ENCODE peak calls at places on chromosome 18, in four cellular contexts. B is K562, X is PC-3, I is OCI-LY7. O is an unnamed sample. For H3K79me2 and H3K4me1, the result is how much of the 10 kb centered on the place peaks cover.

GRCh38 chr18:596288-596881 is 403 bp upstream of the CLUL1 start:
- DNase-seq in I (peak), X (peak), B (peak), O (peak)

GRCh38 chr18:14936313-14936712 is 188.3 kb downstream of the ANKRD30B start:
- DNase-seq in X (no peak), I (no peak), B (no peak), O (no peak)

GRCh38 chr18:36993068-36993467 is 164.1 kb downstream of the KIAA1328 start:
- DNase-seq in X (peak), I (no peak), B (no peak), O (no peak)

GRCh38 chr18:47987456-47987735 is 56.9 kb upstream of the SMAD2 start:
- DNase-seq in X (no peak), I (no peak), B (no peak), O (no peak)

GRCh38 chr18:78716022-78716421 is 263.6 kb upstream of the SALL3 start:
- DNase-seq in X (no peak), B (no peak), I (no peak), O (no peak)

GRCh38 chr18:8052237-8052701 is 485.2 kb downstream of the PTPRM start:
- DNase-seq in B (no peak), X (peak), I (no peak), O (no peak)

GRCh38 chr18:37871583-37871982 is 306.0 kb upstream of the CELF4 start:
- DNase-seq in B (no peak), X (no peak), I (no peak), O (no peak)

GRCh38 chr18:22975508-22975907 is 42.4 kb downstream of the RBBP8 start:
- DNase-seq in I (no peak), B (no peak), X (no peak), O (no peak)

GRCh38 chr18:54033087-54033486 is 191.4 kb downstream of the MBD2 start:
- DNase-seq in X (no peak), B (no peak), I (no peak), O (no peak)

GRCh38 chr18:8659609-8660242 is 45.6 kb upstream of the MTCL1 start:
- DNase-seq in X (no peak), I (no peak), B (peak), O (no peak)

GRCh38 chr18:72566327-72566726 is 22.2 kb upstream of the CBLN2 start:
- DNase-seq in I (no peak), B (no peak), X (no peak), O (no peak)

GRCh38 chr18:24016643-24017042 is 2.1 kb downstream of the TTC39C start:
- DNase-seq in I (no peak), X (peak), B (no peak), O (no peak)

GRCh38 chr18:63440219-63440618 is 17.9 kb upstream of the VPS4B start:
- DNase-seq in B (no peak), X (peak), I (no peak), O (no peak)

GRCh38 chr18:57121542-57122112 is 25.3 kb upstream of the BOD1L2 start:
- DNase-seq in I (no peak), B (no peak), X (no peak), O (no peak)

DNA sequence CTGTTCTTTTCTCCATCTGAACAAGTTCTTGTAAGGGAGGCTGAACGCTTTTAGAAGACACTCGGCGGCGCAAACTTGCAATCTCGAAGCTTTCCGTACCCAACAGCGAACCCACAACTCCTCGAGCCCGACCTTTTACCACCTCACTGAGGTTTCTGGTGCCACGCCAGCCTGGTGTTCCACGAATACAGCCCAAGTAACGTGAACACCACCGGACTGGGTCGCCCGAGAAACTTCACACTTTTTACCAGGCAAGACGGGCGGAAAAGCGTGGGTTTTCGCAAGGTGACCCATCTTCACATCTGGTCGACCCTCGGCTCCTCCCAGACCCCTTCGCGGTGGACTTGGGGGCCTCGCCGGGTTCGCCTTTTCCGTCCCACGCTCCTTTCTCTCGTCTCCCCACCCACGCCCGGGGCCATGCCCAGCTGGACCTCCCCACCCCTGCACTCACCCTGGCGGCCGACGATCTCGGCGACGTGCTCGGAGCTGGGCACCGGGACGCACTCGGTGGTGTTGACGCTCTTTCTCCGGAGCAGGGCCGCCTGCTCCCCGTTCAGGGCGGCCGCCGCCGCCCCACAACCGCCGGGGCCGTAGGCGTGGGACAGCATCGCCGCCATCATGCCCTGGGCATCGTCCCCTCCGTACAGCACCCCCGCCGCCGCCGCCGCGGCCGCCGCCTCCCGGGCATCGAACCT is 1.2 kb downstream of the MEX3C start:
- DNase-seq in B (peak), X (no peak), I (peak), O (no peak)
- H3K79me2 ChIP-seq in B (half or more), X (half or more), I (half or more), O (half or more)

GRCh38 chr18:21262979-21263378 is 20.9 kb downstream of the GREB1L start:
- DNase-seq in B (no peak), X (no peak), I (no peak), O (no peak)

GRCh38 chr18:21269349-21269748 is 27.3 kb downstream of the GREB1L start:
- DNase-seq in X (no peak), B (no peak), I (no peak), O (no peak)

GRCh38 chr18:21267370-21267769 is 25.3 kb downstream of the GREB1L start:
- DNase-seq in I (no peak), X (no peak), B (no peak), O (no peak)

GRCh38 chr18:21264651-21265050 is 22.6 kb downstream of the GREB1L start:
- DNase-seq in X (peak), I (no peak), B (no peak), O (peak)

GRCh38 chr18:21265971-21266673 is 24.1 kb downstream of the GREB1L start:
- DNase-seq in X (no peak), B (no peak), I (no peak), O (no peak)
- H3K27ac ChIP-seq in X (no peak), B (no peak), I (no peak), O (no peak)

GRCh38 chr18:2978626-2979025 is 34.3 kb downstream of the LPIN2 start:
- DNase-seq in B (no peak), X (peak), I (no peak), O (no peak)
- H3K4me1 ChIP-seq in B (under half), X (under half), I (half or more), O (under half)

DNA sequence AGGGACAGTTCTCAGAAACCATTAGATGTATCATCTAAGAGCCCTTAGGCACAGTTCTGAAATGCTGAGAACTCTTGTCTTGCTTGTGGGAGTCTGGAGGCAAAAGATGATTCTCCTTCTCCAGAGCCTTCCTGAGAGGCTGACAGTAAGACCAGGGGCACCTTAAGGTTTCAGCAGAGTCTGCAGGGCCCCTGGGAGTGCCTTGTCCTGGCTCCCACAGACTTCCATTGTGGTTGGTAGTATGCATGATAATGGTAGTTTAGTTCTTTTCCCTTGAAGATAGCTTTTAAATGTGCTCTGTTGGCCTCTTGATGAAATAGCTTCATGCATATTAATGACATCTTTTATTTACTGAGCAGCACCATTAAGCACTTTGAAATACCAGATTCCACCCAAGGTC is 377.6 kb upstream of the SLC14A2 start:
- DNase-seq in B (no peak), X (no peak), I (no peak), O (no peak)
- H3K79me2 ChIP-seq in B (under half), X (under half), I (under half), O (under half)